ENCODE peak calls at places on chromosome 14, in four cellular contexts. X, L, Z and P are unnamed samples.

GRCh38 chr14:96091941-96092411 is 52.8 kb downstream of the C14orf132 start:
- DNase-seq in X (no peak), L (no peak), Z (no peak), P (no peak)

GRCh38 chr14:27427796-27428195 is 830.0 kb upstream of the NOVA1 start:
- DNase-seq in X (no peak), L (no peak), Z (no peak), P (peak)

GRCh38 chr14:89924224-89924623 is 30.3 kb downstream of the EFCAB11 start:
- DNase-seq in X (no peak), L (no peak), Z (no peak), P (no peak)

GRCh38 chr14:58587271-58587670 is 50.5 kb upstream of the DACT1 start:
- DNase-seq in X (peak), L (peak), Z (no peak), P (no peak)

GRCh38 chr14:104131968-104132732 is 6.2 kb upstream of the KIF26A start:
- DNase-seq in X (no peak), L (no peak), Z (no peak), P (no peak)

GRCh38 chr14:104782823-104783170 is 12.8 kb downstream of the AKT1 start:
- DNase-seq in X (no peak), L (no peak), Z (no peak), P (no peak)

GRCh38 chr14:81068384-81068783 is 113.0 kb downstream of the TSHR start:
- DNase-seq in X (no peak), L (no peak), Z (no peak), P (no peak)

GRCh38 chr14:104794099-104794498 is 1.4 kb downstream of the AKT1 start:
- DNase-seq in X (peak), L (peak), Z (no peak), P (no peak)

GRCh38 chr14:66974397-66975025 is 214.7 kb upstream of the GARIN2 start:
- DNase-seq in X (no peak), L (peak), Z (no peak), P (no peak)

GRCh38 chr14:85319101-85319500 is 210.8 kb upstream of the FLRT2 start:
- DNase-seq in X (no peak), L (no peak), Z (no peak), P (no peak)

GRCh38 chr14:90580381-90581335 is 183.8 kb downstream of the CALM1 start:
- DNase-seq in X (no peak), L (peak), Z (no peak), P (no peak)

GRCh38 chr14:35196571-35196970 is 74.2 kb downstream of the PRORP start:
- DNase-seq in X (no peak), L (no peak), Z (no peak), P (no peak)

GRCh38 chr14:50677527-50678063 is 9.5 kb upstream of the SAV1 start:
- DNase-seq in X (no peak), L (peak), Z (no peak), P (no peak)

GRCh38 chr14:75299064-75299463 is 20.4 kb downstream of the FOS start:
- DNase-seq in X (peak), L (no peak), Z (peak), P (no peak)

GRCh38 chr14:60736494-60736893 is 1.9 kb downstream of the MNAT1 start:
- DNase-seq in X (no peak), L (peak), Z (no peak), P (no peak)

GRCh38 chr14:72745546-72745945 is 148.4 kb downstream of the DPF3 start:
- DNase-seq in X (peak), L (peak), Z (no peak), P (peak)

GRCh38 chr14:62002636-62003035 is 240.4 kb downstream of the SNAPC1 start:
- DNase-seq in X (no peak), L (peak), Z (no peak), P (no peak)

GRCh38 chr14:53954551-53955233 is 1.9 kb downstream of the BMP4 start:
- DNase-seq in X (peak), L (peak), Z (no peak), P (no peak)

GRCh38 chr14:59215353-59215752 is 26.9 kb downstream of the DAAM1 start:
- DNase-seq in X (peak), L (peak), Z (peak), P (no peak)

GRCh38 chr14:101882141-101882935 is 82.0 kb upstream of the DYNC1H1 start:
- DNase-seq in X (no peak), L (no peak), Z (no peak), P (no peak)

GRCh38 chr14:72751276-72752033 is 142.4 kb downstream of the DPF3 start:
- DNase-seq in X (no peak), L (peak), Z (no peak), P (no peak)

GRCh38 chr14:32898876-32899275 is 39.8 kb upstream of the NPAS3 start:
- DNase-seq in X (no peak), L (no peak), Z (no peak), P (no peak)

GRCh38 chr14:104582649-104583048 is 3.1 kb downstream of the C14orf180 start:
- DNase-seq in X (peak), L (no peak), Z (no peak), P (no peak)

GRCh38 chr14:32252030-32252670 is 49.1 kb upstream of the RNU6-8 start:
- DNase-seq in X (peak), L (peak), Z (peak), P (peak)

GRCh38 chr14:58072288-58073071 is 79.5 kb downstream of the ARMH4 start:
- DNase-seq in X (peak), L (peak), Z (no peak), P (peak)

GRCh38 chr14:37946819-37947218 is 260.9 kb upstream of the SSTR1 start:
- DNase-seq in X (no peak), L (no peak), Z (no peak), P (no peak)

GRCh38 chr14:82488473-82488872 is 954.8 kb upstream of the SEL1L start:
- DNase-seq in X (no peak), L (no peak), Z (no peak), P (no peak)

GRCh38 chr14:61489932-61490331 is 168.6 kb downstream of the PRKCH start:
- DNase-seq in X (peak), L (no peak), Z (no peak), P (no peak)

GRCh38 chr14:105900398-105901160 is 374.2 kb downstream of the TMEM121 start:
- DNase-seq in X (no peak), L (no peak), Z (no peak), P (no peak)

GRCh38 chr14:105901226-105901625 is 374.8 kb downstream of the TMEM121 start:
- DNase-seq in X (no peak), L (no peak), Z (no peak), P (no peak)

GRCh38 chr14:105903971-105904370 is 377.6 kb downstream of the TMEM121 start:
- DNase-seq in X (no peak), L (no peak), Z (no peak), P (no peak)

GRCh38 chr14:105904379-105904778 is 378.0 kb downstream of the TMEM121 start:
- DNase-seq in X (no peak), L (no peak), Z (no peak), P (no peak)

DNA sequence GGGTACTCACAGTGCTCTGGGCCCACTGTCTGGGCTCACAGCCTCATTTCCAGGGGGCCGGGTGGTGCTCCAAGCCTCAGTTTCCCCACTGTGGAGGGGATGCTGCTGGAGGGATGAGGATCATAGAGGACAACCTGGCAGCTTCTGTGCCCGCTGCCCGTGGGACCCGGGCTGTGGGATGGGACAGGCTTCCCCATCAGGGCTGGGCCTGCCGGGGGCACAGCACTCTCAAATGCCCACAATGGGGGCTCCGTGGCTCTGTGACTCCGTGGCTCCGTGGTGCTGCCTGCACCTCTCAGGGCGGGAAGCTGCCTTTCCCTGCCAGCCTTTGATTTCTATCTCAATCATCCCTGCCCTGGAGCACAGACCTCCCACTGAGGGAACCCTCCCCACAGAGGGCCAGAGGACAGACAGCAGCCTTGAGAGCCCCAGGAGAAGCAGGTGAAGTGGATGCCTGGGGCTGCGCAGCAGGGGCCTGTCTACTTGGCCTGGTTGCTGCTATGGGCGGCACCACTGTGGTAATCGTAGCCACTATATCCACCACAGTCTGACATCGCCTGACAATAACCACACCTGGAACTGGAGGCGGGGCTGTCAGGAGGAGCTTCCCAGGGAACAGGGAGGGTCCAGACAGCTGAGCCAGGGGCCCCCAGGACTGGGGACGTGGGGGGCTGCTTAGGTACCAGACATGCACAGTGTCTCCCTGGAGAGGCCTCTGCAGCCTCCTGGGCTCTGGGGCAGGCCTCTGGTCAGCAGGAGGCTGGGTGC is 375.9 kb downstream of the TMEM121 start:
- DNase-seq in X (no peak), L (no peak), Z (no peak), P (no peak)
- TF ChIP-seq POLR2A in X (no peak), L (no peak), Z (no peak), P (no peak)

GRCh38 chr14:94227029-94227428 is 52.9 kb downstream of the PPP4R4 start:
- DNase-seq in X (no peak), L (peak), Z (no peak), P (no peak)

GRCh38 chr14:94225460-94225989 is 51.4 kb downstream of the PPP4R4 start:
- DNase-seq in X (no peak), L (no peak), Z (no peak), P (no peak)
- TF ChIP-seq POLR2A in X (no peak), L (no peak), Z (no peak), P (no peak)

GRCh38 chr14:76957224-76957881 is 71.2 kb downstream of the IRF2BPL start:
- DNase-seq in X (no peak), L (no peak), Z (no peak), P (no peak)

GRCh38 chr14:76958020-76958965 is 70.2 kb downstream of the IRF2BPL start:
- DNase-seq in X (no peak), L (no peak), Z (no peak), P (no peak)

GRCh38 chr14:76961631-76962302 is 66.7 kb downstream of the IRF2BPL start:
- DNase-seq in X (peak), L (peak), Z (peak), P (peak)

GRCh38 chr14:76962303-76962660 is 66.2 kb downstream of the IRF2BPL start:
- DNase-seq in X (no peak), L (no peak), Z (no peak), P (no peak)

DNA sequence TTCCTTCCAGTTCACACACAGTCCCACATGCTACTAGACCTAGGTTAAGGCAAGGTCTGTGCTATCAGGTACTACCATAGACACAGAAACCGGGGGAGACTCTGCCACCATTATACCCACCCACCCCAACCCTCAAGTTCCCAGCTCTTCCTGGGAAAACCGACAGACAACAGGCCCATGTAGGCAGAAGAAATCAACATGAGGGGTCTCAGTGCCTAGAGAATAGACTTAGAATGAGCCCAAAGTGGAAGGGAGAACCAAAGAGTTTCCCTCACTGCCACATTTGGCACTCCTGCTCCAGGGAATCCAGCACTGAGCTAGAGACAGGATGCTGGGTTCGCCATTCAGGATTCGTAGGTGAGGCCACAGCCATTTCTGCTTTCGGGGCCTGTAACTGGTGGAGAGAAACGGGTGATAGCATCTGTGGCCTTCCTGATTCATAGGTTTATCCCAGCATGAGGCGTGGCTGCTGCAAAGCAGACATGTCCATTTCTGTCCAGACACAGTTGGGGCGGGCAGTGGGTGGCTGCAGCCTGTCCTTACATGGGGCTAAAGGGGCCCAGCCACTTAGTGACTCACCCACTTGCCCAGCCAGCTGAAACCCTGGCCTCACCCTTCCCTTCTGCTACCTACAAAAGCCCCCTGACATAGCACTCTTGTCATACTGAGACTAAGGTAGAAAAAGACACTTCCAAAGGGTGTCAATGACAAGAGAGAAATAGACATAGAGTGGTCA is 69.4 kb downstream of the IRF2BPL start:
- DNase-seq in X (no peak), L (peak), Z (no peak), P (no peak)
- TF ChIP-seq POLR2A in X (no peak), L (peak), Z (no peak), P (no peak)

GRCh38 chr14:64688801-64689200 is 15.4 kb upstream of the PLEKHG3 start:
- DNase-seq in X (no peak), L (no peak), Z (no peak), P (no peak)
- TF ChIP-seq POLR2A in X (no peak), L (no peak), Z (no peak), P (no peak)

GRCh38 chr14:94129111-94129757 is at the start of gene IFI27L2:
- DNase-seq in X (peak), L (peak), Z (peak), P (peak)
- TF ChIP-seq POLR2A in X (no peak), L (no peak), Z (peak), P (peak)

GRCh38 chr14:39673141-39674133 is 241.2 kb upstream of the FBXO33 start:
- DNase-seq in X (no peak), L (no peak), Z (no peak), P (no peak)

GRCh38 chr14:39666386-39666785 is 234.2 kb upstream of the FBXO33 start:
- DNase-seq in X (peak), L (no peak), Z (no peak), P (no peak)

GRCh38 chr14:39665084-39665483 is 232.9 kb upstream of the FBXO33 start:
- DNase-seq in X (no peak), L (no peak), Z (no peak), P (no peak)

GRCh38 chr14:39668449-39668848 is 236.2 kb upstream of the FBXO33 start:
- DNase-seq in X (no peak), L (no peak), Z (no peak), P (no peak)
- TF ChIP-seq POLR2A in X (no peak), L (no peak), Z (no peak), P (no peak)

DNA sequence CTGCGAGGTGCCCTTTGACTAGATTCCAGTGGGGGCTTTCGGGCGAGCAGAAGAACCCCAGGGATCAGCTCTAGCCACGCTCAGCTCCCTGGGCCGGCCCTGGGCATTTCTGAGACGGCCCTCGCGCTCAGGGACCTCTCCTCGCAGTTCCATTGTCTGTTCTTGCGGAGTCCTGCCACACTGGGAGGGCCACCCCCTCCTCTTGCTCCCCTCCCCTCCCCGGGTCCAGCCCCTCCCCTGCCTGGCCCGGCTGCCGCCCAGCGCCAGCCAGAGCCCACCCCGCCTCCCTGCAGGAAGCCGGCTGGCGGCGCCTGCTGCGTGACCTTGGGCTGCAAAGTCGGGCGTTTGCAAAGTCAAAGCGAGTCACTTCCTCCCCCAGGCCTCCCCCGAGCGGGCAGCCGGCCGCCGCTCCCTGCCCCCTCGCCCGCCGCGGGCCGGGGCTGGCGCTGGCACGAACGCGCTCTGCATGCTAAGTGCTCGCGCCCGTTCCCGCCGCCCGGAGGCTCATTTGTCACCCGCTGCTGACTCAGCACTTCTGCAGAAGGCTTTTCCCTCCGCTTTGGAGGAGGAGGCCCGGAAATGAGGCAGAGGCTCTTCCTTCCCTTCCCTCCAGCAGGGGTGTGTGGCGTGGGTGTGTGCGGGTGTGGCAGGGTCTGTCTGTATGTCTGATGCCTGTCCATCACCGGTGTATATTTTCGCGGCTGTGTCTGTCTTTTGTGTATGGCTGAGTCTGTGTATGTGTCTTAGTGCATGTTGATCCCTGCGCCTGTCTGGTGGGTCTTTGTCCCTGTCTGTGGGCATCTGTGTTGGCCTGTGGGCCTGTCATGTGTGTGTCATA is 72.0 kb downstream of the IRF2BPL start:
- DNase-seq in X (peak), L (peak), Z (peak), P (peak)
- TF ChIP-seq POLR2A in X (peak), L (no peak), Z (no peak), P (no peak)

DNA sequence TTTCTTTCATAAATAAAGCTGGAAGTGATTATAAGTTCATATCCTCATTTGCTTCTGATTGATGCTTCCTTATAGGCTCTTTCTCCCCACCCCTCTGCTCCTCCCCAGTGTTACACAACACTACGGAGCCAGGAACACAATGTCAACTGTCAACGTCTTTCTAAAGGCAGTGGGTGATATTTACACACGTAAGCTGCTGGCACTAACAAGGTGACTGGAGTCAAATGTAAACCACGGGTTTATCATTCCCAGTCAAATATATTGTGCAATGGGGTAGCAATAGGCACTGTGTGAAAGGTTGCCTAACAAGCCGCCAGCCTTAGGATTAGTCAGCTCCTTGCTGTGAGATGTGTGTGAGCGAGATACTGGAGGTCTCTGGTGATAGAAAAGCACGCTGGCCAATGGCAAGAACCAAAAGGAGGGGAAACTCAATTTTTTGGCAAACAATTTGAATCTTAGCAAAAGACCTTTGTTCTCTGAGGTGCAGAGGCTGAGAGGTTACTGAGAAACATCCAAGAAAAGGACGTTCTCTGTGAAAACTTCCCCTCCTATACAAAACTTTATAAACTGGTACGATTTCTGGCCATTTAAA is 22.1 kb upstream of the HECTD1 start:
- DNase-seq in X (peak), L (peak), Z (peak), P (peak)
- TF ChIP-seq POLR2A in X (no peak), L (no peak), Z (no peak), P (no peak)

GRCh38 chr14:47658041-47658440 is 17.4 kb downstream of the MDGA2 start:
- DNase-seq in X (no peak), L (no peak), Z (no peak), P (no peak)

GRCh38 chr14:47665337-47666134 is 9.9 kb downstream of the MDGA2 start:
- DNase-seq in X (no peak), L (no peak), Z (no peak), P (no peak)

DNA sequence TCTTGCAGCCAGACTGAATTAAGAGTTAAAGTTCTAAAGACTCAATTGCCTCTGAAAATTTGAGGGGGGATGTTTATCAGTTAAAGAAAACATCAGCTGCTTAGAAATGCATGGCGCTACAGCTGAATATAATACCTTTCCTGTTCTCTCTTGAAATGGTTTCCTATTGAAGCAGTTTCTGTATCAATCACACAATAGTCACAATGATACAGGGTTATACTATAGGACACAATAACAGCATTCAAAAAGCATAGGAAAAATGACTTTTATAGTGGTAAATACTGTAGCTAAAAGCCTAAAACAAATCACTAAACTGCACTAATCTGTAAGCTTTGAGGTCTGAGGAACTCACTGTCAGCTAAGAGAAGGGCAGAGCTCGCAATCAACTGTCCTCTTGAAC is 15.2 kb downstream of the MDGA2 start:
- DNase-seq in X (no peak), L (no peak), Z (no peak), P (no peak)
- TF ChIP-seq POLR2A in X (no peak), L (no peak), Z (no peak), P (no peak)

DNA sequence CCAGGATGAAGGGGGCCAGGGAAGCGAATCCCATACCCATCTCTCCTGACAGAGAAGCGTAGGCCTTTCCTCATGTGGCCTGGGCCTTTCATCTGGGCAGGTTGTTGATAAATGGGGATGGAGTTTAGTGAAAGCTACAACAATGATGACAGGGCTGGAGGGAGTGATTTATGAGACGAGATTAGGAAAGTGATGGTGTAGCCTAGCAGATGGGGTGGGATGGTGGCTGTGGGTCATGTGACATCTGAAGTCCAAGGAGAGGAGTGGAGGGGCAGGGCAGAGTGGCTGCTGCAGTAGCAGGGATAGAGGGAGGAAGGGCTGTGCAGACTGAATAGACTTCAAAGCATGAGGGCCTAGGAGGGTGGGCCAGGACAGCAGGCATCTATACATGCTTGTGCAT is 85.5 kb downstream of the ADCK1 start:
- DNase-seq in X (no peak), L (no peak), Z (no peak), P (no peak)
- TF ChIP-seq POLR2A in X (no peak), L (no peak), Z (no peak), P (no peak)